ENCODE peak calls at places on chromosomes 1 and 21, in nine cellular contexts. One of them, this sample, is unnamed.
A peak's percentile ranks its signal among the peaks of the same experiment; 100 is the strongest.

GRCh38 chr21:29290245-29290644 is 8.5 kb upstream of the BACH1 start:
- DNase-seq in T1000: no peak
- DNase-seq in SIG-M5: no peak
- DNase-seq in LoVo: no peak
- DNase-seq in stimulated activated CD4-positive, alpha-beta T cell treated with anti-CD3 and anti-CD28 coated beads, Interleukin-1b, Interleukin-23, amount 100 ng/mL, for 24 hours: no peak
- DNase-seq in AG08396: no peak
- DNase-seq in kidney tubule cell: no peak
- DNase-seq in A549: no peak
- DNase-seq in stimulated activated CD8-positive, alpha-beta memory T cell treated with anti-CD3 and anti-CD28 coated beads, Interleukin-12 subunit alpha, Interleukin-12 subunit beta, amount 100 ng/mL, for 4 hours: no peak
- DNase-seq in this sample: no peak

GRCh38 chr1:95086949-95087533 is 14.3 kb upstream of the ALG14 start:
- DNase-seq in T1000: peak; percentile 81
- DNase-seq in SIG-M5: no peak
- DNase-seq in LoVo: peak; percentile 57
- DNase-seq in stimulated activated CD4-positive, alpha-beta T cell treated with anti-CD3 and anti-CD28 coated beads, Interleukin-1b, Interleukin-23, amount 100 ng/mL, for 24 hours: no peak
- DNase-seq in AG08396: peak; percentile 81
- DNase-seq in kidney tubule cell: peak; percentile 83
- DNase-seq in A549: peak; percentile 72
- DNase-seq in stimulated activated CD8-positive, alpha-beta memory T cell treated with anti-CD3 and anti-CD28 coated beads, Interleukin-12 subunit alpha, Interleukin-12 subunit beta, amount 100 ng/mL, for 4 hours: no peak
- DNase-seq in this sample: peak; percentile 4

GRCh38 chr1:39818482-39818881 is 29.8 kb upstream of the BMP8B start:
- DNase-seq in T1000: no peak
- DNase-seq in SIG-M5: no peak
- DNase-seq in LoVo: peak; percentile 43
- DNase-seq in stimulated activated CD4-positive, alpha-beta T cell treated with anti-CD3 and anti-CD28 coated beads, Interleukin-1b, Interleukin-23, amount 100 ng/mL, for 24 hours: no peak
- DNase-seq in AG08396: no peak
- DNase-seq in kidney tubule cell: no peak
- DNase-seq in A549: no peak
- DNase-seq in stimulated activated CD8-positive, alpha-beta memory T cell treated with anti-CD3 and anti-CD28 coated beads, Interleukin-12 subunit alpha, Interleukin-12 subunit beta, amount 100 ng/mL, for 4 hours: no peak
- DNase-seq in this sample: no peak

GRCh38 chr1:67721650-67722291 is 36.8 kb downstream of the GADD45A start:
- DNase-seq in T1000: no peak
- DNase-seq in SIG-M5: no peak
- DNase-seq in LoVo: no peak
- DNase-seq in stimulated activated CD4-positive, alpha-beta T cell treated with anti-CD3 and anti-CD28 coated beads, Interleukin-1b, Interleukin-23, amount 100 ng/mL, for 24 hours: no peak
- DNase-seq in AG08396: no peak
- DNase-seq in kidney tubule cell: no peak
- DNase-seq in A549: no peak
- DNase-seq in stimulated activated CD8-positive, alpha-beta memory T cell treated with anti-CD3 and anti-CD28 coated beads, Interleukin-12 subunit alpha, Interleukin-12 subunit beta, amount 100 ng/mL, for 4 hours: no peak
- DNase-seq in this sample: no peak

GRCh38 chr1:86478747-86479146 is 10.0 kb downstream of the CLCA1 start:
- DNase-seq in T1000: no peak
- DNase-seq in SIG-M5: no peak
- DNase-seq in LoVo: no peak
- DNase-seq in stimulated activated CD4-positive, alpha-beta T cell treated with anti-CD3 and anti-CD28 coated beads, Interleukin-1b, Interleukin-23, amount 100 ng/mL, for 24 hours: no peak
- DNase-seq in AG08396: no peak
- DNase-seq in kidney tubule cell: no peak
- DNase-seq in A549: no peak
- DNase-seq in stimulated activated CD8-positive, alpha-beta memory T cell treated with anti-CD3 and anti-CD28 coated beads, Interleukin-12 subunit alpha, Interleukin-12 subunit beta, amount 100 ng/mL, for 4 hours: no peak
- DNase-seq in this sample: no peak

GRCh38 chr1:215277537-215277936 is 195.0 kb downstream of the KCNK2 start:
- DNase-seq in T1000: no peak
- DNase-seq in SIG-M5: no peak
- DNase-seq in LoVo: no peak
- DNase-seq in stimulated activated CD4-positive, alpha-beta T cell treated with anti-CD3 and anti-CD28 coated beads, Interleukin-1b, Interleukin-23, amount 100 ng/mL, for 24 hours: no peak
- DNase-seq in AG08396: peak; percentile 15
- DNase-seq in kidney tubule cell: no peak
- DNase-seq in A549: no peak
- DNase-seq in stimulated activated CD8-positive, alpha-beta memory T cell treated with anti-CD3 and anti-CD28 coated beads, Interleukin-12 subunit alpha, Interleukin-12 subunit beta, amount 100 ng/mL, for 4 hours: no peak
- DNase-seq in this sample: no peak

GRCh38 chr1:16018749-16019515 is 1.1 kb upstream of the HSPB7 start:
- DNase-seq in T1000: no peak
- DNase-seq in SIG-M5: no peak
- DNase-seq in LoVo: no peak
- DNase-seq in stimulated activated CD4-positive, alpha-beta T cell treated with anti-CD3 and anti-CD28 coated beads, Interleukin-1b, Interleukin-23, amount 100 ng/mL, for 24 hours: no peak
- DNase-seq in AG08396: no peak
- DNase-seq in kidney tubule cell: no peak
- DNase-seq in A549: no peak
- DNase-seq in stimulated activated CD8-positive, alpha-beta memory T cell treated with anti-CD3 and anti-CD28 coated beads, Interleukin-12 subunit alpha, Interleukin-12 subunit beta, amount 100 ng/mL, for 4 hours: no peak
- DNase-seq in this sample: no peak

GRCh38 chr1:113929750-113930498 is 800 bp downstream of the HIPK1 start:
- DNase-seq in T1000: no peak
- DNase-seq in SIG-M5: no peak
- DNase-seq in LoVo: peak; percentile 29
- DNase-seq in stimulated activated CD4-positive, alpha-beta T cell treated with anti-CD3 and anti-CD28 coated beads, Interleukin-1b, Interleukin-23, amount 100 ng/mL, for 24 hours: peak; percentile 51
- DNase-seq in AG08396: peak; percentile 63
- DNase-seq in kidney tubule cell: peak; percentile 51
- DNase-seq in A549: peak; percentile 25
- DNase-seq in stimulated activated CD8-positive, alpha-beta memory T cell treated with anti-CD3 and anti-CD28 coated beads, Interleukin-12 subunit alpha, Interleukin-12 subunit beta, amount 100 ng/mL, for 4 hours: peak; percentile 49
- DNase-seq in this sample: peak; percentile 41

GRCh38 chr1:196114193-196114592 is 494.0 kb downstream of the KCNT2 start:
- DNase-seq in T1000: no peak
- DNase-seq in SIG-M5: no peak
- DNase-seq in LoVo: no peak
- DNase-seq in stimulated activated CD4-positive, alpha-beta T cell treated with anti-CD3 and anti-CD28 coated beads, Interleukin-1b, Interleukin-23, amount 100 ng/mL, for 24 hours: no peak
- DNase-seq in AG08396: peak; percentile 2
- DNase-seq in kidney tubule cell: no peak
- DNase-seq in A549: no peak
- DNase-seq in stimulated activated CD8-positive, alpha-beta memory T cell treated with anti-CD3 and anti-CD28 coated beads, Interleukin-12 subunit alpha, Interleukin-12 subunit beta, amount 100 ng/mL, for 4 hours: no peak
- DNase-seq in this sample: no peak

GRCh38 chr21:36909901-36910561 is 56.4 kb downstream of the HLCS start:
- DNase-seq in T1000: peak; percentile 52
- DNase-seq in SIG-M5: peak; percentile 79
- DNase-seq in LoVo: peak; percentile 96
- DNase-seq in stimulated activated CD4-positive, alpha-beta T cell treated with anti-CD3 and anti-CD28 coated beads, Interleukin-1b, Interleukin-23, amount 100 ng/mL, for 24 hours: no peak
- DNase-seq in AG08396: peak; percentile 78
- DNase-seq in kidney tubule cell: peak; percentile 91
- DNase-seq in A549: peak; percentile 61
- DNase-seq in stimulated activated CD8-positive, alpha-beta memory T cell treated with anti-CD3 and anti-CD28 coated beads, Interleukin-12 subunit alpha, Interleukin-12 subunit beta, amount 100 ng/mL, for 4 hours: no peak
- DNase-seq in this sample: peak; percentile 63

GRCh38 chr1:116820362-116820761 is 66.1 kb downstream of the CD2 start:
- DNase-seq in T1000: no peak
- DNase-seq in SIG-M5: no peak
- DNase-seq in LoVo: peak; percentile 58
- DNase-seq in stimulated activated CD4-positive, alpha-beta T cell treated with anti-CD3 and anti-CD28 coated beads, Interleukin-1b, Interleukin-23, amount 100 ng/mL, for 24 hours: no peak
- DNase-seq in AG08396: no peak
- DNase-seq in kidney tubule cell: peak; percentile 99
- DNase-seq in A549: no peak
- DNase-seq in stimulated activated CD8-positive, alpha-beta memory T cell treated with anti-CD3 and anti-CD28 coated beads, Interleukin-12 subunit alpha, Interleukin-12 subunit beta, amount 100 ng/mL, for 4 hours: no peak
- DNase-seq in this sample: no peak

GRCh38 chr1:99599678-99600175 is 46.2 kb upstream of the PALMD start:
- DNase-seq in T1000: peak; percentile 40
- DNase-seq in SIG-M5: no peak
- DNase-seq in LoVo: no peak
- DNase-seq in stimulated activated CD4-positive, alpha-beta T cell treated with anti-CD3 and anti-CD28 coated beads, Interleukin-1b, Interleukin-23, amount 100 ng/mL, for 24 hours: no peak
- DNase-seq in AG08396: peak; percentile 71
- DNase-seq in kidney tubule cell: peak; percentile 90
- DNase-seq in A549: peak; percentile 7
- DNase-seq in stimulated activated CD8-positive, alpha-beta memory T cell treated with anti-CD3 and anti-CD28 coated beads, Interleukin-12 subunit alpha, Interleukin-12 subunit beta, amount 100 ng/mL, for 4 hours: no peak
- DNase-seq in this sample: peak; percentile 19

GRCh38 chr1:28132110-28132897 is 43.9 kb upstream of the EYA3 start:
- DNase-seq in T1000: no peak
- DNase-seq in SIG-M5: no peak
- DNase-seq in LoVo: no peak
- DNase-seq in stimulated activated CD4-positive, alpha-beta T cell treated with anti-CD3 and anti-CD28 coated beads, Interleukin-1b, Interleukin-23, amount 100 ng/mL, for 24 hours: no peak
- DNase-seq in AG08396: no peak
- DNase-seq in kidney tubule cell: no peak
- DNase-seq in A549: no peak
- DNase-seq in stimulated activated CD8-positive, alpha-beta memory T cell treated with anti-CD3 and anti-CD28 coated beads, Interleukin-12 subunit alpha, Interleukin-12 subunit beta, amount 100 ng/mL, for 4 hours: no peak
- DNase-seq in this sample: no peak

GRCh38 chr1:230753586-230754251 is 6.5 kb downstream of the CAPN9 start:
- DNase-seq in T1000: no peak
- DNase-seq in SIG-M5: no peak
- DNase-seq in LoVo: no peak
- DNase-seq in stimulated activated CD4-positive, alpha-beta T cell treated with anti-CD3 and anti-CD28 coated beads, Interleukin-1b, Interleukin-23, amount 100 ng/mL, for 24 hours: no peak
- DNase-seq in AG08396: no peak
- DNase-seq in kidney tubule cell: peak; percentile 37
- DNase-seq in A549: no peak
- DNase-seq in stimulated activated CD8-positive, alpha-beta memory T cell treated with anti-CD3 and anti-CD28 coated beads, Interleukin-12 subunit alpha, Interleukin-12 subunit beta, amount 100 ng/mL, for 4 hours: no peak
- DNase-seq in this sample: no peak

GRCh38 chr1:53348491-53349368 is 20.9 kb upstream of the LRP8 start:
- DNase-seq in T1000: no peak
- DNase-seq in SIG-M5: no peak
- DNase-seq in LoVo: no peak
- DNase-seq in stimulated activated CD4-positive, alpha-beta T cell treated with anti-CD3 and anti-CD28 coated beads, Interleukin-1b, Interleukin-23, amount 100 ng/mL, for 24 hours: no peak
- DNase-seq in AG08396: no peak
- DNase-seq in kidney tubule cell: peak; percentile 6
- DNase-seq in A549: no peak
- DNase-seq in stimulated activated CD8-positive, alpha-beta memory T cell treated with anti-CD3 and anti-CD28 coated beads, Interleukin-12 subunit alpha, Interleukin-12 subunit beta, amount 100 ng/mL, for 4 hours: no peak
- DNase-seq in this sample: no peak

GRCh38 chr1:109240158-109241152 is 8.9 kb upstream of the CELSR2 start:
- DNase-seq in T1000: peak; percentile 50
- DNase-seq in SIG-M5: no peak
- DNase-seq in LoVo: peak; percentile 34
- DNase-seq in stimulated activated CD4-positive, alpha-beta T cell treated with anti-CD3 and anti-CD28 coated beads, Interleukin-1b, Interleukin-23, amount 100 ng/mL, for 24 hours: no peak
- DNase-seq in AG08396: peak; percentile 44
- DNase-seq in kidney tubule cell: peak; percentile 55
- DNase-seq in A549: no peak
- DNase-seq in stimulated activated CD8-positive, alpha-beta memory T cell treated with anti-CD3 and anti-CD28 coated beads, Interleukin-12 subunit alpha, Interleukin-12 subunit beta, amount 100 ng/mL, for 4 hours: no peak
- DNase-seq in this sample: no peak

GRCh38 chr21:44333701-44334636 is 5.2 kb downstream of the CFAP410 start:
- DNase-seq in T1000: no peak
- DNase-seq in SIG-M5: no peak
- DNase-seq in LoVo: no peak
- DNase-seq in stimulated activated CD4-positive, alpha-beta T cell treated with anti-CD3 and anti-CD28 coated beads, Interleukin-1b, Interleukin-23, amount 100 ng/mL, for 24 hours: no peak
- DNase-seq in AG08396: no peak
- DNase-seq in kidney tubule cell: peak; percentile 66
- DNase-seq in A549: no peak
- DNase-seq in stimulated activated CD8-positive, alpha-beta memory T cell treated with anti-CD3 and anti-CD28 coated beads, Interleukin-12 subunit alpha, Interleukin-12 subunit beta, amount 100 ng/mL, for 4 hours: no peak
- DNase-seq in this sample: no peak

GRCh38 chr1:55670331-55671082 is 455.3 kb upstream of the USP24 start:
- DNase-seq in T1000: no peak
- DNase-seq in SIG-M5: no peak
- DNase-seq in LoVo: no peak
- DNase-seq in stimulated activated CD4-positive, alpha-beta T cell treated with anti-CD3 and anti-CD28 coated beads, Interleukin-1b, Interleukin-23, amount 100 ng/mL, for 24 hours: no peak
- DNase-seq in AG08396: no peak
- DNase-seq in kidney tubule cell: no peak
- DNase-seq in A549: no peak
- DNase-seq in stimulated activated CD8-positive, alpha-beta memory T cell treated with anti-CD3 and anti-CD28 coated beads, Interleukin-12 subunit alpha, Interleukin-12 subunit beta, amount 100 ng/mL, for 4 hours: no peak
- DNase-seq in this sample: no peak

GRCh38 chr21:34942911-34943310 is 106.2 kb downstream of the RUNX1 start:
- DNase-seq in T1000: no peak
- DNase-seq in SIG-M5: no peak
- DNase-seq in LoVo: no peak
- DNase-seq in stimulated activated CD4-positive, alpha-beta T cell treated with anti-CD3 and anti-CD28 coated beads, Interleukin-1b, Interleukin-23, amount 100 ng/mL, for 24 hours: no peak
- DNase-seq in AG08396: no peak
- DNase-seq in kidney tubule cell: no peak
- DNase-seq in A549: no peak
- DNase-seq in stimulated activated CD8-positive, alpha-beta memory T cell treated with anti-CD3 and anti-CD28 coated beads, Interleukin-12 subunit alpha, Interleukin-12 subunit beta, amount 100 ng/mL, for 4 hours: no peak
- DNase-seq in this sample: no peak

GRCh38 chr1:234926574-234927311 is 201.9 kb downstream of the TOMM20 start:
- DNase-seq in T1000: no peak
- DNase-seq in SIG-M5: no peak
- DNase-seq in LoVo: no peak
- DNase-seq in stimulated activated CD4-positive, alpha-beta T cell treated with anti-CD3 and anti-CD28 coated beads, Interleukin-1b, Interleukin-23, amount 100 ng/mL, for 24 hours: peak; percentile 38
- DNase-seq in AG08396: no peak
- DNase-seq in kidney tubule cell: no peak
- DNase-seq in A549: no peak
- DNase-seq in stimulated activated CD8-positive, alpha-beta memory T cell treated with anti-CD3 and anti-CD28 coated beads, Interleukin-12 subunit alpha, Interleukin-12 subunit beta, amount 100 ng/mL, for 4 hours: no peak
- DNase-seq in this sample: no peak

GRCh38 chr1:11790101-11790879 is 15.5 kb downstream of the MTHFR start:
- DNase-seq in T1000: no peak
- DNase-seq in SIG-M5: no peak
- DNase-seq in LoVo: no peak
- DNase-seq in stimulated activated CD4-positive, alpha-beta T cell treated with anti-CD3 and anti-CD28 coated beads, Interleukin-1b, Interleukin-23, amount 100 ng/mL, for 24 hours: no peak
- DNase-seq in AG08396: no peak
- DNase-seq in kidney tubule cell: no peak
- DNase-seq in A549: no peak
- DNase-seq in stimulated activated CD8-positive, alpha-beta memory T cell treated with anti-CD3 and anti-CD28 coated beads, Interleukin-12 subunit alpha, Interleukin-12 subunit beta, amount 100 ng/mL, for 4 hours: no peak
- DNase-seq in this sample: no peak

GRCh38 chr1:115757866-115758265 is 10.6 kb downstream of the CASQ2 start:
- DNase-seq in T1000: no peak
- DNase-seq in SIG-M5: no peak
- DNase-seq in LoVo: no peak
- DNase-seq in stimulated activated CD4-positive, alpha-beta T cell treated with anti-CD3 and anti-CD28 coated beads, Interleukin-1b, Interleukin-23, amount 100 ng/mL, for 24 hours: no peak
- DNase-seq in AG08396: no peak
- DNase-seq in kidney tubule cell: no peak
- DNase-seq in A549: no peak
- DNase-seq in stimulated activated CD8-positive, alpha-beta memory T cell treated with anti-CD3 and anti-CD28 coated beads, Interleukin-12 subunit alpha, Interleukin-12 subunit beta, amount 100 ng/mL, for 4 hours: no peak
- DNase-seq in this sample: no peak

GRCh38 chr1:8702121-8702520 is 115.3 kb downstream of the RERE start:
- DNase-seq in T1000: no peak
- DNase-seq in SIG-M5: no peak
- DNase-seq in LoVo: peak; percentile 68
- DNase-seq in stimulated activated CD4-positive, alpha-beta T cell treated with anti-CD3 and anti-CD28 coated beads, Interleukin-1b, Interleukin-23, amount 100 ng/mL, for 24 hours: no peak
- DNase-seq in AG08396: peak; percentile 30
- DNase-seq in kidney tubule cell: peak; percentile 65
- DNase-seq in A549: no peak
- DNase-seq in stimulated activated CD8-positive, alpha-beta memory T cell treated with anti-CD3 and anti-CD28 coated beads, Interleukin-12 subunit alpha, Interleukin-12 subunit beta, amount 100 ng/mL, for 4 hours: no peak
- DNase-seq in this sample: no peak

GRCh38 chr21:41597811-41598231 is 89.9 kb upstream of the TMPRSS2 start:
- DNase-seq in T1000: no peak
- DNase-seq in SIG-M5: no peak
- DNase-seq in LoVo: no peak
- DNase-seq in stimulated activated CD4-positive, alpha-beta T cell treated with anti-CD3 and anti-CD28 coated beads, Interleukin-1b, Interleukin-23, amount 100 ng/mL, for 24 hours: no peak
- DNase-seq in AG08396: no peak
- DNase-seq in kidney tubule cell: no peak
- DNase-seq in A549: no peak
- DNase-seq in stimulated activated CD8-positive, alpha-beta memory T cell treated with anti-CD3 and anti-CD28 coated beads, Interleukin-12 subunit alpha, Interleukin-12 subunit beta, amount 100 ng/mL, for 4 hours: no peak
- DNase-seq in this sample: no peak

GRCh38 chr1:201648066-201648910 is 109.4 kb downstream of the NAV1 start:
- DNase-seq in T1000: peak; percentile 25
- DNase-seq in SIG-M5: no peak
- DNase-seq in LoVo: no peak
- DNase-seq in stimulated activated CD4-positive, alpha-beta T cell treated with anti-CD3 and anti-CD28 coated beads, Interleukin-1b, Interleukin-23, amount 100 ng/mL, for 24 hours: no peak
- DNase-seq in AG08396: peak; percentile 87
- DNase-seq in kidney tubule cell: peak; percentile 47
- DNase-seq in A549: peak; percentile 64
- DNase-seq in stimulated activated CD8-positive, alpha-beta memory T cell treated with anti-CD3 and anti-CD28 coated beads, Interleukin-12 subunit alpha, Interleukin-12 subunit beta, amount 100 ng/mL, for 4 hours: no peak
- DNase-seq in this sample: no peak

GRCh38 chr1:211829343-211830054 is 1.1 kb downstream of the LPGAT1 start:
- DNase-seq in T1000: no peak
- DNase-seq in SIG-M5: no peak
- DNase-seq in LoVo: no peak
- DNase-seq in stimulated activated CD4-positive, alpha-beta T cell treated with anti-CD3 and anti-CD28 coated beads, Interleukin-1b, Interleukin-23, amount 100 ng/mL, for 24 hours: no peak
- DNase-seq in AG08396: peak; percentile 47
- DNase-seq in kidney tubule cell: peak; percentile 65
- DNase-seq in A549: peak; percentile 72
- DNase-seq in stimulated activated CD8-positive, alpha-beta memory T cell treated with anti-CD3 and anti-CD28 coated beads, Interleukin-12 subunit alpha, Interleukin-12 subunit beta, amount 100 ng/mL, for 4 hours: no peak
- DNase-seq in this sample: no peak

GRCh38 chr1:202618387-202619022 is 91.7 kb downstream of the SYT2 start:
- DNase-seq in T1000: no peak
- DNase-seq in SIG-M5: no peak
- DNase-seq in LoVo: no peak
- DNase-seq in stimulated activated CD4-positive, alpha-beta T cell treated with anti-CD3 and anti-CD28 coated beads, Interleukin-1b, Interleukin-23, amount 100 ng/mL, for 24 hours: no peak
- DNase-seq in AG08396: peak; percentile 46
- DNase-seq in kidney tubule cell: peak; percentile 59
- DNase-seq in A549: no peak
- DNase-seq in stimulated activated CD8-positive, alpha-beta memory T cell treated with anti-CD3 and anti-CD28 coated beads, Interleukin-12 subunit alpha, Interleukin-12 subunit beta, amount 100 ng/mL, for 4 hours: no peak
- DNase-seq in this sample: no peak

GRCh38 chr1:48878191-48878940 is 101.7 kb upstream of the BEND5 start:
- DNase-seq in T1000: peak; percentile 27
- DNase-seq in SIG-M5: no peak
- DNase-seq in LoVo: peak; percentile 70
- DNase-seq in stimulated activated CD4-positive, alpha-beta T cell treated with anti-CD3 and anti-CD28 coated beads, Interleukin-1b, Interleukin-23, amount 100 ng/mL, for 24 hours: no peak
- DNase-seq in AG08396: no peak
- DNase-seq in kidney tubule cell: peak; percentile 89
- DNase-seq in A549: peak; percentile 47
- DNase-seq in stimulated activated CD8-positive, alpha-beta memory T cell treated with anti-CD3 and anti-CD28 coated beads, Interleukin-12 subunit alpha, Interleukin-12 subunit beta, amount 100 ng/mL, for 4 hours: no peak
- DNase-seq in this sample: no peak

GRCh38 chr1:10193340-10193739 is 17.0 kb upstream of the KIF1B start:
- DNase-seq in T1000: no peak
- DNase-seq in SIG-M5: no peak
- DNase-seq in LoVo: no peak
- DNase-seq in stimulated activated CD4-positive, alpha-beta T cell treated with anti-CD3 and anti-CD28 coated beads, Interleukin-1b, Interleukin-23, amount 100 ng/mL, for 24 hours: no peak
- DNase-seq in AG08396: no peak
- DNase-seq in kidney tubule cell: no peak
- DNase-seq in A549: no peak
- DNase-seq in stimulated activated CD8-positive, alpha-beta memory T cell treated with anti-CD3 and anti-CD28 coated beads, Interleukin-12 subunit alpha, Interleukin-12 subunit beta, amount 100 ng/mL, for 4 hours: no peak
- DNase-seq in this sample: no peak

GRCh38 chr1:40630488-40631223 is 34.8 kb downstream of the RIMS3 start:
- DNase-seq in T1000: no peak
- DNase-seq in SIG-M5: no peak
- DNase-seq in LoVo: no peak
- DNase-seq in stimulated activated CD4-positive, alpha-beta T cell treated with anti-CD3 and anti-CD28 coated beads, Interleukin-1b, Interleukin-23, amount 100 ng/mL, for 24 hours: peak; percentile 8
- DNase-seq in AG08396: peak; percentile 44
- DNase-seq in kidney tubule cell: peak; percentile 32
- DNase-seq in A549: peak; percentile 10
- DNase-seq in stimulated activated CD8-positive, alpha-beta memory T cell treated with anti-CD3 and anti-CD28 coated beads, Interleukin-12 subunit alpha, Interleukin-12 subunit beta, amount 100 ng/mL, for 4 hours: no peak
- DNase-seq in this sample: no peak

This sample was measured in SW 1271.